ENCODE peak calls at places on chromosomes 6 and 20, in ten cellular contexts. M is HS-5; A is cardiac muscle cell; J is activated CD8-positive, alpha-beta memory T cell treated with anti-CD3 and anti-CD28 coated beads, Interleukin-2, amount 10 ng/mL, durations not matched to agents 7 days and 5 days; R is ACHN; F is astrocyte of the spinal cord; T is G401; C is anterior cingulate cortex; P is posterior cingulate gyrus; D is GM13976. W is an unnamed sample.

GRCh38 chr20:14992071-14992654 is 654.8 kb upstream of the FLRT3 start:
- DNase-seq in M (no peak), D (no peak), R (no peak), F (peak; percentile 9), A (no peak), C (no peak), T (no peak), P (no peak), J (no peak), W (no peak)

GRCh38 chr6:45654673-45655072 is 276.9 kb upstream of the SUPT3H start:
- DNase-seq in F (peak; percentile 32), C (no peak), T (no peak), M (no peak), A (no peak), J (no peak), D (no peak), P (no peak), R (no peak), W (no peak)

GRCh38 chr6:127031511-127031910 is 87.0 kb upstream of the RSPO3 start:
- DNase-seq in D (no peak), M (no peak), R (no peak), P (no peak), T (peak; percentile 85), C (no peak), F (no peak), J (no peak), A (no peak), W (no peak)

GRCh38 chr20:2874456-2874855 is 1.2 kb downstream of the PTPRA start:
- DNase-seq in P (no peak), C (no peak), F (peak; percentile 12), R (no peak), T (peak; percentile 62), D (no peak), M (no peak), J (peak; percentile 47), A (no peak), W (no peak)

GRCh38 chr6:7750183-7750582 is 24.3 kb downstream of the BMP6 start:
- DNase-seq in F (no peak), J (no peak), P (no peak), D (no peak), C (no peak), M (no peak), R (no peak), A (no peak), T (no peak), W (no peak)

GRCh38 chr6:169970306-169970988 is 219.0 kb downstream of the ERMARD start:
- DNase-seq in T (no peak), M (no peak), J (no peak), C (no peak), D (no peak), A (no peak), R (no peak), P (no peak), F (no peak), W (no peak)

GRCh38 chr6:47357827-47358226 is 48.1 kb upstream of the TNFRSF21 start:
- DNase-seq in T (no peak), C (no peak), R (no peak), F (no peak), J (no peak), M (no peak), P (no peak), D (no peak), A (no peak), W (no peak)

GRCh38 chr6:34531580-34532201 is 24.4 kb downstream of the SPDEF start:
- DNase-seq in P (peak; percentile 80), M (peak; percentile 66), C (peak; percentile 10), J (no peak), D (no peak), F (peak; percentile 89), T (no peak), A (peak; percentile 74), R (no peak), W (no peak)

GRCh38 chr6:23735151-23735550 is 390.9 kb upstream of the NRSN1 start:
- DNase-seq in J (no peak), D (no peak), R (no peak), P (no peak), T (no peak), M (no peak), F (no peak), A (no peak), C (no peak), W (no peak)

GRCh38 chr6:21538186-21538798 is 55.3 kb upstream of the SOX4 start:
- DNase-seq in A (no peak), C (no peak), R (no peak), P (no peak), J (no peak), M (no peak), F (peak; percentile 22), T (no peak), D (no peak), W (no peak)

GRCh38 chr20:25005220-25005619 is 12.7 kb upstream of the APMAP start:
- DNase-seq in A (no peak), F (peak; percentile 50), C (no peak), T (peak; percentile 95), R (peak; percentile 44), P (no peak), J (peak; percentile 29), D (no peak), M (no peak), W (no peak)

GRCh38 chr6:21748343-21749063 is 155.0 kb downstream of the SOX4 start:
- DNase-seq in J (no peak), R (peak; percentile 49), M (no peak), T (no peak), D (peak; percentile 32), F (peak; percentile 55), P (no peak), C (no peak), A (no peak), W (no peak)

GRCh38 chr6:54073487-54073886 is 37.8 kb upstream of the MLIP start:
- DNase-seq in C (no peak), F (no peak), M (no peak), R (no peak), D (no peak), T (no peak), A (no peak), J (no peak), P (no peak), W (no peak)

GRCh38 chr20:35992713-35993335 is 24.4 kb downstream of the CNBD2 start:
- DNase-seq in A (peak; percentile 76), C (peak; percentile 2), D (peak; percentile 77), P (no peak), F (peak; percentile 57), J (peak; percentile 63), M (peak; percentile 45), T (peak; percentile 81), R (peak; percentile 70), W (peak; percentile 75)

GRCh38 chr6:90859612-90860011 is 272.7 kb upstream of the MAP3K7 start:
- DNase-seq in A (peak; percentile 11), M (no peak), R (no peak), P (no peak), F (no peak), D (no peak), T (peak; percentile 7), J (no peak), C (no peak), W (no peak)

GRCh38 chr6:28489366-28490190 is 26.0 kb downstream of the GPX6 start:
- DNase-seq in P (no peak), A (peak; percentile 85), C (peak; percentile 0), D (peak; percentile 80), M (peak; percentile 53), J (peak; percentile 56), F (peak; percentile 83), T (peak; percentile 58), R (no peak), W (peak; percentile 94)

GRCh38 chr20:57882451-57883161 is 172.8 kb upstream of the PMEPA1 start:
- DNase-seq in M (no peak), R (peak; percentile 11), P (no peak), J (peak; percentile 36), D (no peak), C (no peak), A (no peak), T (no peak), F (no peak), W (no peak)

GRCh38 chr20:37901280-37901666 is 1.7 kb upstream of the VSTM2L start:
- DNase-seq in P (no peak), J (no peak), T (no peak), C (no peak), M (no peak), R (peak; percentile 16), D (no peak), A (peak; percentile 81), F (no peak), W (no peak)

GRCh38 chr6:113805167-113805835 is 51.8 kb upstream of the MARCKS start:
- DNase-seq in A (no peak), J (no peak), R (no peak), P (no peak), D (peak; percentile 61), C (no peak), M (no peak), T (no peak), F (no peak), W (no peak)

GRCh38 chr20:34233687-34234086 is 7.5 kb upstream of the ASIP start:
- DNase-seq in R (no peak), F (no peak), P (no peak), T (no peak), C (no peak), D (no peak), M (no peak), J (no peak), A (no peak), W (no peak)

GRCh38 chr20:49701313-49701731 is 12.4 kb downstream of the B4GALT5 start:
- DNase-seq in M (no peak), R (peak; percentile 36), C (no peak), F (no peak), T (peak; percentile 64), J (peak; percentile 68), A (no peak), P (no peak), D (no peak), W (no peak)

GRCh38 chr6:77876300-77876699 is 223.5 kb downstream of the MEI4 start:
- DNase-seq in C (no peak), J (no peak), R (no peak), A (no peak), F (peak; percentile 43), T (no peak), D (no peak), P (no peak), M (peak; percentile 31), W (no peak)